ENCODE peak calls at places on chromosome 4, in four cellular contexts. A is foreskin fibroblast; I is PC-9; H is CD4-positive, alpha-beta T cell. Q is an unnamed sample.

GRCh38 chr4:16168710-16169388 is 57.4 kb downstream of the TAPT1 start:
- DNase-seq in I (no peak), H (no peak), A (no peak), Q (no peak)

GRCh38 chr4:54723786-54724185 is 66.0 kb downstream of the KIT start:
- DNase-seq in I (no peak), A (no peak), H (no peak), Q (no peak)

GRCh38 chr4:10831727-10832408 is 147.3 kb upstream of the CLNK start:
- DNase-seq in A (no peak), I (no peak), H (no peak), Q (no peak)

GRCh38 chr4:168521736-168522135 is 24.9 kb downstream of the PALLD start:
- DNase-seq in H (no peak), I (no peak), A (no peak), Q (no peak)

GRCh38 chr4:184148871-184149637 is 68.6 kb downstream of the ENPP6 start:
- DNase-seq in A (no peak), H (no peak), I (no peak), Q (no peak)

GRCh38 chr4:4418676-4419370 is 31.9 kb downstream of the NSG1 start:
- DNase-seq in I (no peak), H (no peak), A (no peak), Q (no peak)

GRCh38 chr4:44961001-44961755 is 234.8 kb upstream of the GNPDA2 start:
- DNase-seq in A (no peak), H (no peak), I (no peak), Q (no peak)

GRCh38 chr4:27484216-27484615 is 623.6 kb downstream of the STIM2 start:
- DNase-seq in A (no peak), H (no peak), I (no peak), Q (no peak)

GRCh38 chr4:78136109-78137081 is 79.3 kb downstream of the FRAS1 start:
- DNase-seq in I (no peak), H (no peak), A (no peak), Q (peak; percentile 4)

GRCh38 chr4:180695851-180696250 is 1547.4 kb upstream of the TENM3 start:
- DNase-seq in A (no peak), I (no peak), H (no peak), Q (no peak)

GRCh38 chr4:169369634-169370033 is 98.9 kb upstream of the SH3RF1 start:
- DNase-seq in H (no peak), I (no peak), A (no peak), Q (no peak)

GRCh38 chr4:138727704-138728103 is 287.9 kb upstream of the NOCT start:
- DNase-seq in I (no peak), H (no peak), A (no peak), Q (no peak)

DNA sequence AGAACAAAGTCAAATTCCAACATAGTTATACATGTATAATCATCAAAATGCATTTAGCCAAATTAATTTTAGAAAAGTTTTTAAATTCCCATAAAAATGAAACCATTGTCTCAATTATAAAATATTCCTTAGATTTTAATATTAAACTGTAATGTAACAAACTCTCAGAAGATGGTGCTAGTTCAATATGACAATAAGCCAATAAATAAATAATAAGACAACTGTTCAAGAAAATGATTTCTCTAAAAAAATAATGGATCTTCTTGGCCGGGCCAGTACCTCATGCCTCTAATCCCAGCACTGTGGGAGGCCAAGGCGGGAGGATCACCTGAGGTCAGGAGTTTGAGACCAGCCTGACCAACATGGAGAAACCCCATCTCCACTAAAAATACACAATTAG is 80.3 kb downstream of the RAB28 start:
- DNase-seq in A (no peak), H (no peak), I (no peak), Q (no peak)
- TF ChIP-seq CTCF in A (no peak), H (no peak), I (no peak), Q (no peak)

GRCh38 chr4:2961411-2962098 is 1.7 kb downstream of the NOP14 start:
- DNase-seq in H (no peak), A (no peak), I (no peak), Q (no peak)
- TF ChIP-seq CTCF in H (no peak), A (no peak), I (no peak), Q (no peak)

GRCh38 chr4:185656467-185656890 is 121.2 kb upstream of the PDLIM3 start:
- DNase-seq in I (no peak), H (no peak), A (no peak), Q (no peak)
- TF ChIP-seq CTCF in I (no peak), H (no peak), A (peak; percentile 32), Q (no peak)

GRCh38 chr4:89755210-89755609 is 81.8 kb downstream of the SNCA start:
- DNase-seq in I (no peak), A (no peak), H (no peak), Q (no peak)
- TF ChIP-seq CTCF in I (no peak), A (no peak), H (no peak), Q (no peak)

GRCh38 chr4:41380758-41381157 is 124.0 kb downstream of the UCHL1 start:
- DNase-seq in A (no peak), H (no peak), I (no peak), Q (no peak)

GRCh38 chr4:41381384-41381783 is 124.7 kb downstream of the UCHL1 start:
- DNase-seq in A (no peak), H (no peak), I (no peak), Q (no peak)

GRCh38 chr4:41377196-41377595 is 120.5 kb downstream of the UCHL1 start:
- DNase-seq in A (no peak), I (no peak), H (no peak), Q (no peak)

GRCh38 chr4:41375561-41375960 is 118.8 kb downstream of the UCHL1 start:
- DNase-seq in A (no peak), I (no peak), H (no peak), Q (peak; percentile 30)

DNA sequence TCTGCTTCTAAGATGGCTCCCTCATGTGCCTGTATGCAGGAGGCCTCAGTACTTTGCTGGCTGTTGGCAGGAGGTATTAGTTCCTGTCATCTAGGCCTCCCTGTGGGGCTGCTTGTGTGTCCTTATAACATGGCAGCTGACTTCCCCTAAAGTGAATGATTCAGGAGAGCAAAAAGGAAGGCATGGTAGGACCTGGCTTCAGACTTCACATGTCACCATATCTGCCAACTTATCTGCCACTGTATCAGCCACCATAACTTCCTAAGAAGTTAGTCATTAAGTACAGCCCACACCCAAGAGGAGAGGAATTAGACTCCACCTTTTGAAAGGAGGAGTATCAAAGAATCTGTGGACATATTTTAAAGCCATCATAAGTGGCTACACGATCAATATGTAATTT is 122.5 kb downstream of the UCHL1 start:
- DNase-seq in A (no peak), I (peak; percentile 54), H (no peak), Q (no peak)
- TF ChIP-seq CTCF in A (no peak), I (no peak), H (no peak), Q (no peak)

DNA sequence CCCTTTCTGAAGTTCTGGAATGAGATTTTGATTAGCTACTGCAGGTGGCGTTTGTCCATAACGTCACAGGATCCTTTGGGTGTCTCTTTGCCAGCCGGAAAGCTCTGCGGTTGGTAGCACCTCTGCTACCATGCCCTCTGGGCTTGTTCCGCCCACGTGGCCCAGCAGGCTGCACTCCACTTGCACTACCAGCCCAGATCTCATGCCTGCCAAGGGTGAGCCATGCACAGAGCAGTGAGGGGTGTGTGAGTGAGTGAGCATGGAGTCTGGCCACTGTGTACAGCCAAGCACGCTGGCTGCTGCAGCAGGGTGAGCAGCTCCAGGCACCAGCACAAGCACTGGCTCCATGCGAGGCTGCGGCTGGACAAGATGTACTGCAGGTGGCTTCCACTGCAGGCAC is 6.6 kb upstream of the HNRNPD start:
- DNase-seq in A (no peak), I (peak; percentile 85), H (no peak), Q (peak; percentile 62)
- TF ChIP-seq CTCF in A (no peak), I (no peak), H (no peak), Q (no peak)

Q was measured in Calu3.